ENCODE peak calls at places on chromosomes 5 and 9, in ten cellular contexts. One of them, this sample, is unnamed.

GRCh38 chr9:136204838-136205706 is at the start of gene LHX3:
- DNase-seq in esophagus squamous epithelium: no peak
- DNase-seq in A549: no peak
- DNase-seq in heart left ventricle: peak; percentile 31
- DNase-seq in body of pancreas: peak; percentile 30
- DNase-seq in K562: no peak
- DNase-seq in HepG2: no peak
- DNase-seq in breast epithelium: no peak
- DNase-seq in prostate gland: no peak
- DNase-seq in ovary: peak; percentile 62
- DNase-seq in this sample: no peak

GRCh38 chr9:114487607-114488300 is 17.5 kb downstream of the WHRN start:
- DNase-seq in esophagus squamous epithelium: no peak
- DNase-seq in A549: peak; percentile 79
- DNase-seq in heart left ventricle: peak; percentile 44
- DNase-seq in body of pancreas: peak; percentile 65
- DNase-seq in K562: peak; percentile 85
- DNase-seq in HepG2: peak; percentile 71
- DNase-seq in breast epithelium: no peak
- DNase-seq in prostate gland: peak; percentile 77
- DNase-seq in ovary: no peak
- DNase-seq in this sample: peak; percentile 58

GRCh38 chr5:130529716-130530485 is 625.6 kb downstream of the CHSY3 start:
- DNase-seq in esophagus squamous epithelium: no peak
- DNase-seq in A549: no peak
- DNase-seq in heart left ventricle: no peak
- DNase-seq in body of pancreas: no peak
- DNase-seq in K562: no peak
- DNase-seq in HepG2: no peak
- DNase-seq in breast epithelium: no peak
- DNase-seq in prostate gland: no peak
- DNase-seq in ovary: no peak
- DNase-seq in this sample: no peak

GRCh38 chr9:132698989-132699388 is 28.7 kb downstream of the GTF3C4 start:
- DNase-seq in esophagus squamous epithelium: no peak
- DNase-seq in A549: no peak
- DNase-seq in heart left ventricle: no peak
- DNase-seq in body of pancreas: peak; percentile 79
- DNase-seq in K562: no peak
- DNase-seq in HepG2: no peak
- DNase-seq in breast epithelium: no peak
- DNase-seq in prostate gland: peak; percentile 43
- DNase-seq in ovary: no peak
- DNase-seq in this sample: no peak

GRCh38 chr9:133463234-133463863 is 3.6 kb downstream of the CACFD1 start:
- DNase-seq in esophagus squamous epithelium: no peak
- DNase-seq in A549: peak; percentile 30
- DNase-seq in heart left ventricle: no peak
- DNase-seq in body of pancreas: no peak
- DNase-seq in K562: peak; percentile 49
- DNase-seq in HepG2: no peak
- DNase-seq in breast epithelium: no peak
- DNase-seq in prostate gland: no peak
- DNase-seq in ovary: no peak
- DNase-seq in this sample: no peak

GRCh38 chr9:129030191-129030590 is 2.1 kb upstream of the SH3GLB2 start:
- DNase-seq in esophagus squamous epithelium: no peak
- DNase-seq in A549: no peak
- DNase-seq in heart left ventricle: no peak
- DNase-seq in body of pancreas: no peak
- DNase-seq in K562: no peak
- DNase-seq in HepG2: no peak
- DNase-seq in breast epithelium: no peak
- DNase-seq in prostate gland: no peak
- DNase-seq in ovary: no peak
- DNase-seq in this sample: no peak

GRCh38 chr9:84945878-84946538 is 276.5 kb downstream of the NTRK2 start:
- DNase-seq in esophagus squamous epithelium: no peak
- DNase-seq in A549: no peak
- DNase-seq in heart left ventricle: no peak
- DNase-seq in body of pancreas: no peak
- DNase-seq in K562: no peak
- DNase-seq in HepG2: no peak
- DNase-seq in breast epithelium: no peak
- DNase-seq in prostate gland: no peak
- DNase-seq in ovary: no peak
- DNase-seq in this sample: no peak

GRCh38 chr5:31100781-31101180 is 92.7 kb upstream of the CDH6 start:
- DNase-seq in esophagus squamous epithelium: no peak
- DNase-seq in A549: no peak
- DNase-seq in heart left ventricle: no peak
- DNase-seq in body of pancreas: no peak
- DNase-seq in K562: no peak
- DNase-seq in HepG2: no peak
- DNase-seq in breast epithelium: no peak
- DNase-seq in prostate gland: no peak
- DNase-seq in ovary: no peak
- DNase-seq in this sample: no peak

GRCh38 chr5:79849061-79849460 is 142.0 kb downstream of the MTX3 start:
- DNase-seq in esophagus squamous epithelium: no peak
- DNase-seq in A549: no peak
- DNase-seq in heart left ventricle: no peak
- DNase-seq in body of pancreas: no peak
- DNase-seq in K562: no peak
- DNase-seq in HepG2: no peak
- DNase-seq in breast epithelium: no peak
- DNase-seq in prostate gland: no peak
- DNase-seq in ovary: no peak
- DNase-seq in this sample: no peak

GRCh38 chr5:75601996-75602395 is 9.3 kb upstream of the ANKDD1B start:
- DNase-seq in esophagus squamous epithelium: no peak
- DNase-seq in A549: no peak
- DNase-seq in heart left ventricle: no peak
- DNase-seq in body of pancreas: no peak
- DNase-seq in K562: no peak
- DNase-seq in HepG2: no peak
- DNase-seq in breast epithelium: no peak
- DNase-seq in prostate gland: no peak
- DNase-seq in ovary: no peak
- DNase-seq in this sample: no peak

GRCh38 chr5:136192015-136192525 is 892 bp downstream of the SMIM32 start:
- DNase-seq in esophagus squamous epithelium: no peak
- DNase-seq in A549: no peak
- DNase-seq in heart left ventricle: no peak
- DNase-seq in body of pancreas: no peak
- DNase-seq in K562: no peak
- DNase-seq in HepG2: no peak
- DNase-seq in breast epithelium: no peak
- DNase-seq in prostate gland: no peak
- DNase-seq in ovary: no peak
- DNase-seq in this sample: no peak

GRCh38 chr5:123813937-123814624 is 302.1 kb downstream of the CSNK1G3 start:
- DNase-seq in esophagus squamous epithelium: no peak
- DNase-seq in A549: no peak
- DNase-seq in heart left ventricle: no peak
- DNase-seq in body of pancreas: no peak
- DNase-seq in K562: no peak
- DNase-seq in HepG2: no peak
- DNase-seq in breast epithelium: no peak
- DNase-seq in prostate gland: no peak
- DNase-seq in ovary: no peak
- DNase-seq in this sample: no peak

GRCh38 chr5:136006767-136007251 is 22.0 kb upstream of the TGFBI start:
- DNase-seq in esophagus squamous epithelium: no peak
- DNase-seq in A549: peak; percentile 81
- DNase-seq in heart left ventricle: no peak
- DNase-seq in body of pancreas: no peak
- DNase-seq in K562: no peak
- DNase-seq in HepG2: no peak
- DNase-seq in breast epithelium: no peak
- DNase-seq in prostate gland: no peak
- DNase-seq in ovary: no peak
- DNase-seq in this sample: no peak

GRCh38 chr9:136143215-136144001 is 24.7 kb upstream of the TMEM250 start:
- DNase-seq in esophagus squamous epithelium: no peak
- DNase-seq in A549: no peak
- DNase-seq in heart left ventricle: peak; percentile 20
- DNase-seq in body of pancreas: peak; percentile 38
- DNase-seq in K562: peak; percentile 76
- DNase-seq in HepG2: peak; percentile 31
- DNase-seq in breast epithelium: no peak
- DNase-seq in prostate gland: no peak
- DNase-seq in ovary: no peak
- DNase-seq in this sample: no peak

GRCh38 chr5:73376618-73377170 is 71.9 kb downstream of the FOXD1 start:
- DNase-seq in esophagus squamous epithelium: no peak
- DNase-seq in A549: no peak
- DNase-seq in heart left ventricle: no peak
- DNase-seq in body of pancreas: no peak
- DNase-seq in K562: no peak
- DNase-seq in HepG2: no peak
- DNase-seq in breast epithelium: no peak
- DNase-seq in prostate gland: no peak
- DNase-seq in ovary: no peak
- DNase-seq in this sample: no peak

DNA sequence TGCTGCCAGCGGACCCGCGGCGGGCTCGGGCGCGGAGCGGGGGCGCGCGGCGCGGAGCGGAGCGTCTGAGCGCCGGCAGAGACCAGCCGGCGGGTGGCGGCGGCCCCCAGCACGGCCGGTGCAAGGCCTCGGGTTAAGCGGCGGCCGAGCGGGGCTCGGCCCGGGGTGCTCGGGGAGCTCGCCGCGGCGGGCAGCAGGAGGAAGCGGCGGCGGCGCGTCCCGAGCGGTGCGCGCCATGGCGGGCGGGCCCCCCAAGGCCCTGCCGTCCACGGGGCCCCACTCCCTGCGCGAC is 153 bp downstream of the SNX30 start:
- DNase-seq in esophagus squamous epithelium: no peak
- DNase-seq in A549: no peak
- DNase-seq in heart left ventricle: no peak
- DNase-seq in body of pancreas: no peak
- DNase-seq in K562: no peak
- DNase-seq in HepG2: no peak
- DNase-seq in breast epithelium: no peak
- DNase-seq in prostate gland: peak; percentile 6
- DNase-seq in ovary: no peak
- DNase-seq in this sample: no peak
- TF ChIP-seq POLR2A in esophagus squamous epithelium: no peak
- TF ChIP-seq POLR2A in A549: no peak
- TF ChIP-seq POLR2A in heart left ventricle: no peak
- TF ChIP-seq POLR2A in body of pancreas: no peak
- TF ChIP-seq POLR2A in K562: no peak
- TF ChIP-seq POLR2A in HepG2: no peak
- TF ChIP-seq POLR2A in breast epithelium: no peak
- TF ChIP-seq POLR2A in prostate gland: no peak
- TF ChIP-seq POLR2A in ovary: no peak
- TF ChIP-seq POLR2A in this sample: no peak

GRCh38 chr5:57915536-57915935 is 432.9 kb upstream of the ACTBL2 start:
- DNase-seq in esophagus squamous epithelium: no peak
- DNase-seq in A549: no peak
- DNase-seq in heart left ventricle: no peak
- DNase-seq in body of pancreas: no peak
- DNase-seq in K562: no peak
- DNase-seq in HepG2: no peak
- DNase-seq in breast epithelium: no peak
- DNase-seq in prostate gland: no peak
- DNase-seq in ovary: no peak
- DNase-seq in this sample: no peak
- H3K4me3 ChIP-seq in esophagus squamous epithelium: no peak overlapping the region
- H3K4me3 ChIP-seq in A549: no peak overlapping the region
- H3K4me3 ChIP-seq in heart left ventricle: no peak overlapping the region
- H3K4me3 ChIP-seq in body of pancreas: no peak overlapping the region
- H3K4me3 ChIP-seq in K562: no peak overlapping the region
- H3K4me3 ChIP-seq in HepG2: no peak overlapping the region
- H3K4me3 ChIP-seq in breast epithelium: no peak overlapping the region
- H3K4me3 ChIP-seq in prostate gland: no peak overlapping the region
- H3K4me3 ChIP-seq in ovary: no peak overlapping the region
- H3K4me3 ChIP-seq in this sample: no peak overlapping the region

DNA sequence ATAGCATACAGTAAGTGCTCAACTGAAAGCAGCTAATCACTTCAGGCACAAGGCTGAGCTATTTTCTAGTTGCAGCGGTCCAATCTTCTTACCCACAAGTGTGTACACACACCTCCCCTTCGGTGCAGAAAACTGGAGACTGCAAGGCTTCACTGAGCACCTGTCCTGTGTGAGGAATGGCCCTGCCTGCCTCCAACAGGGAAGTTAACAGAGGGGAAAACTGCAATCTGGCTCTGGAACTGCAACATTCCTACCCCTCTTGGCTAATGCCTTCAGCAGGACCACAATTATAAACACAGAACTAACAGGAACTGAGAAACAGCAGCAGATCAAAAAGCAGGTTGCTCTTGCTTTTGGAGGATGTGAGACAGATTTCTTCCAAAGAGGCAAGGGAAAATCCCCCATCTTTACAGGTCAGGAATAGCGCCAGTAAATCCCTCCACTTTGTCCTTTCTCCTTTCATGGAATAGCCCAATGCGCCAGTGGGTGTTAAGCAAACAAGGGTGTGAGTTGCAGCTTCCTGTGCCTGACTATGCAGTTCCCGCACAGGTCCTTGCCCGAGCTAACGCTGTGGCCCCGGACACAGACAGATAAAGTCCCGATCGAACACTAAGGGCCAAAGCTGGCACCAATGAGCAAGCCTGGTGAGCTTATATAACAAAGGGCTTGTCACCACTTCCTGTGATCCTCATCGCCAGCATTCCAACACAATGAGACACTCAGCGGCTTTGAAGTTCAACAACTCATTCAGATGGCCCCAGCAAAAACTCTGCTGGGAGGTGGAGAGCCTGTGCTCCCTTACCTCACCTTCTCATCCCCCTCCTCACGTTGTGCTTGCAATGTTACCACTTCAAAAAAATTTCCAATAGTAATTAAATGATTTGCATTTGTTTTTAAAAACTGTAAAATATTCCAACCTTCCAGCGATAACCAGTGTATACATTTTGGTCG is 21.5 kb downstream of the SHB start:
- DNase-seq in esophagus squamous epithelium: no peak
- DNase-seq in A549: peak; percentile 94
- DNase-seq in heart left ventricle: peak; percentile 75
- DNase-seq in body of pancreas: peak; percentile 86
- DNase-seq in K562: peak; percentile 73
- DNase-seq in HepG2: peak; percentile 99
- DNase-seq in breast epithelium: peak; percentile 71
- DNase-seq in prostate gland: peak; percentile 74
- DNase-seq in ovary: no peak
- DNase-seq in this sample: no peak
- H3K4me1 ChIP-seq in esophagus squamous epithelium: peaks cover 80% of the 10 kb centered on the region
- H3K4me1 ChIP-seq in A549: peaks cover 64% of the 10 kb centered on the region
- H3K4me1 ChIP-seq in heart left ventricle: peaks cover 36% of the 10 kb centered on the region
- H3K4me1 ChIP-seq in body of pancreas: peaks cover 74% of the 10 kb centered on the region
- H3K4me1 ChIP-seq in K562: peaks cover 29% of the 10 kb centered on the region
- H3K4me1 ChIP-seq in HepG2: peaks cover 95% of the 10 kb centered on the region
- H3K4me1 ChIP-seq in breast epithelium: no peaks in the 10 kb centered on the region
- H3K4me1 ChIP-seq in prostate gland: peaks cover 32% of the 10 kb centered on the region
- H3K4me1 ChIP-seq in ovary: peaks cover 5% of the 10 kb centered on the region
- H3K4me1 ChIP-seq in this sample: no peaks in the 10 kb centered on the region

GRCh38 chr5:150541895-150542294 is 34.0 kb downstream of the NDST1 start:
- DNase-seq in esophagus squamous epithelium: no peak
- DNase-seq in A549: no peak
- DNase-seq in heart left ventricle: no peak
- DNase-seq in body of pancreas: no peak
- DNase-seq in K562: no peak
- DNase-seq in HepG2: peak; percentile 65
- DNase-seq in breast epithelium: no peak
- DNase-seq in prostate gland: no peak
- DNase-seq in ovary: no peak
- DNase-seq in this sample: no peak
- TF ChIP-seq POLR2A in esophagus squamous epithelium: no peak
- TF ChIP-seq POLR2A in A549: no peak
- TF ChIP-seq POLR2A in heart left ventricle: no peak
- TF ChIP-seq POLR2A in body of pancreas: no peak
- TF ChIP-seq POLR2A in K562: no peak
- TF ChIP-seq POLR2A in HepG2: no peak
- TF ChIP-seq POLR2A in breast epithelium: no peak
- TF ChIP-seq POLR2A in prostate gland: no peak
- TF ChIP-seq POLR2A in ovary: no peak
- TF ChIP-seq POLR2A in this sample: no peak